ENCODE peak calls at places on chromosomes 1 and 21, in eight cellular contexts. One of them, this sample, is unnamed.

GRCh38 chr1:65065535-65066378 is 82.2 kb upstream of the AK4 start:
- DNase-seq in central memory CD8-positive, alpha-beta T cell: no peak
- DNase-seq in A549: peak; percentile 12
- DNase-seq in cortex of kidney: no peak
- DNase-seq in neural crest cell: no peak
- DNase-seq in EL: no peak
- DNase-seq in vagina: no peak
- DNase-seq in AG09309: no peak
- DNase-seq in this sample: no peak

GRCh38 chr1:32897082-32898049 is 3.8 kb downstream of the TMEM54 start:
- DNase-seq in EL: no peak
- DNase-seq in central memory CD8-positive, alpha-beta T cell: no peak
- DNase-seq in AG09309: no peak
- DNase-seq in vagina: no peak
- DNase-seq in cortex of kidney: no peak
- DNase-seq in neural crest cell: no peak
- DNase-seq in A549: no peak
- DNase-seq in this sample: no peak

GRCh38 chr1:230068952-230069684 is 2.1 kb downstream of the GALNT2 start:
- DNase-seq in A549: no peak
- DNase-seq in EL: no peak
- DNase-seq in central memory CD8-positive, alpha-beta T cell: no peak
- DNase-seq in neural crest cell: no peak
- DNase-seq in cortex of kidney: no peak
- DNase-seq in vagina: peak; percentile 76
- DNase-seq in AG09309: no peak
- DNase-seq in this sample: no peak

GRCh38 chr1:165928075-165928731 is 100.8 kb downstream of the UCK2 start:
- DNase-seq in cortex of kidney: no peak
- DNase-seq in EL: peak; percentile 58
- DNase-seq in AG09309: no peak
- DNase-seq in neural crest cell: peak; percentile 42
- DNase-seq in vagina: no peak
- DNase-seq in central memory CD8-positive, alpha-beta T cell: no peak
- DNase-seq in A549: peak; percentile 63
- DNase-seq in this sample: no peak

GRCh38 chr1:203287109-203287893 is 18.0 kb upstream of the BTG2 start:
- DNase-seq in cortex of kidney: no peak
- DNase-seq in central memory CD8-positive, alpha-beta T cell: peak; percentile 51
- DNase-seq in neural crest cell: no peak
- DNase-seq in A549: no peak
- DNase-seq in AG09309: no peak
- DNase-seq in vagina: no peak
- DNase-seq in EL: no peak
- DNase-seq in this sample: no peak

GRCh38 chr1:53731779-53732305 is 7.1 kb downstream of the GLIS1 start:
- DNase-seq in cortex of kidney: no peak
- DNase-seq in neural crest cell: no peak
- DNase-seq in vagina: no peak
- DNase-seq in central memory CD8-positive, alpha-beta T cell: no peak
- DNase-seq in EL: no peak
- DNase-seq in A549: no peak
- DNase-seq in AG09309: peak; percentile 76
- DNase-seq in this sample: no peak

GRCh38 chr1:24156542-24157260 is 13.8 kb upstream of the IL22RA1 start:
- DNase-seq in neural crest cell: no peak
- DNase-seq in central memory CD8-positive, alpha-beta T cell: no peak
- DNase-seq in AG09309: no peak
- DNase-seq in cortex of kidney: no peak
- DNase-seq in vagina: no peak
- DNase-seq in EL: no peak
- DNase-seq in A549: no peak
- DNase-seq in this sample: no peak

GRCh38 chr1:44723496-44724407 is 7.2 kb downstream of the RNU5D-1 start:
- DNase-seq in AG09309: no peak
- DNase-seq in A549: no peak
- DNase-seq in EL: no peak
- DNase-seq in central memory CD8-positive, alpha-beta T cell: no peak
- DNase-seq in cortex of kidney: no peak
- DNase-seq in vagina: no peak
- DNase-seq in neural crest cell: no peak
- DNase-seq in this sample: no peak

GRCh38 chr21:36459098-36459497 is 20.8 kb downstream of the CLDN14 start:
- DNase-seq in neural crest cell: no peak
- DNase-seq in A549: no peak
- DNase-seq in EL: no peak
- DNase-seq in AG09309: no peak
- DNase-seq in central memory CD8-positive, alpha-beta T cell: no peak
- DNase-seq in cortex of kidney: no peak
- DNase-seq in vagina: no peak
- DNase-seq in this sample: no peak

GRCh38 chr21:17688912-17689874 is 76.5 kb upstream of the BTG3 start:
- DNase-seq in vagina: no peak
- DNase-seq in AG09309: no peak
- DNase-seq in central memory CD8-positive, alpha-beta T cell: peak; percentile 32
- DNase-seq in cortex of kidney: no peak
- DNase-seq in EL: peak; percentile 28
- DNase-seq in neural crest cell: no peak
- DNase-seq in A549: no peak
- DNase-seq in this sample: no peak

GRCh38 chr1:156920233-156921052 is at the start of gene LRRC71:
- DNase-seq in neural crest cell: peak; percentile 85
- DNase-seq in central memory CD8-positive, alpha-beta T cell: peak; percentile 29
- DNase-seq in EL: peak; percentile 78
- DNase-seq in A549: peak; percentile 90
- DNase-seq in cortex of kidney: no peak
- DNase-seq in vagina: no peak
- DNase-seq in AG09309: no peak
- DNase-seq in this sample: no peak

GRCh38 chr1:6027591-6027990 is 18.1 kb upstream of the KCNAB2 start:
- DNase-seq in A549: no peak
- DNase-seq in neural crest cell: no peak
- DNase-seq in cortex of kidney: no peak
- DNase-seq in central memory CD8-positive, alpha-beta T cell: no peak
- DNase-seq in EL: no peak
- DNase-seq in AG09309: no peak
- DNase-seq in vagina: no peak
- DNase-seq in this sample: no peak

GRCh38 chr1:219432191-219432606 is 180.7 kb downstream of the ZC3H11B start:
- DNase-seq in neural crest cell: no peak
- DNase-seq in AG09309: no peak
- DNase-seq in EL: no peak
- DNase-seq in cortex of kidney: no peak
- DNase-seq in vagina: no peak
- DNase-seq in central memory CD8-positive, alpha-beta T cell: no peak
- DNase-seq in A549: no peak
- DNase-seq in this sample: no peak

GRCh38 chr1:181718034-181718433 is 234.7 kb downstream of the CACNA1E start:
- DNase-seq in central memory CD8-positive, alpha-beta T cell: no peak
- DNase-seq in A549: no peak
- DNase-seq in AG09309: no peak
- DNase-seq in EL: no peak
- DNase-seq in vagina: no peak
- DNase-seq in neural crest cell: no peak
- DNase-seq in cortex of kidney: no peak
- DNase-seq in this sample: no peak

GRCh38 chr1:2972879-2973575 is 48.2 kb upstream of the ACTRT2 start:
- DNase-seq in EL: no peak
- DNase-seq in vagina: no peak
- DNase-seq in A549: no peak
- DNase-seq in AG09309: no peak
- DNase-seq in neural crest cell: no peak
- DNase-seq in central memory CD8-positive, alpha-beta T cell: no peak
- DNase-seq in cortex of kidney: no peak
- DNase-seq in this sample: no peak

GRCh38 chr1:99934801-99935200 is 35.0 kb upstream of the SLC35A3 start:
- DNase-seq in vagina: no peak
- DNase-seq in AG09309: no peak
- DNase-seq in cortex of kidney: no peak
- DNase-seq in EL: no peak
- DNase-seq in A549: no peak
- DNase-seq in central memory CD8-positive, alpha-beta T cell: no peak
- DNase-seq in neural crest cell: no peak
- DNase-seq in this sample: no peak

GRCh38 chr1:39952359-39953110 is 2.4 kb upstream of the MFSD2A start:
- DNase-seq in AG09309: no peak
- DNase-seq in central memory CD8-positive, alpha-beta T cell: no peak
- DNase-seq in cortex of kidney: no peak
- DNase-seq in A549: no peak
- DNase-seq in vagina: no peak
- DNase-seq in neural crest cell: no peak
- DNase-seq in EL: no peak
- DNase-seq in this sample: no peak

GRCh38 chr1:92990828-92991227 is 29.6 kb upstream of the DIPK1A start:
- DNase-seq in central memory CD8-positive, alpha-beta T cell: no peak
- DNase-seq in neural crest cell: no peak
- DNase-seq in cortex of kidney: no peak
- DNase-seq in vagina: no peak
- DNase-seq in EL: no peak
- DNase-seq in AG09309: no peak
- DNase-seq in A549: no peak
- DNase-seq in this sample: no peak

GRCh38 chr1:9825101-9826074 is 1.6 kb upstream of the CLSTN1 start:
- DNase-seq in vagina: peak; percentile 95
- DNase-seq in EL: peak; percentile 81
- DNase-seq in A549: peak; percentile 86
- DNase-seq in AG09309: no peak
- DNase-seq in central memory CD8-positive, alpha-beta T cell: peak; percentile 22
- DNase-seq in cortex of kidney: no peak
- DNase-seq in neural crest cell: no peak
- DNase-seq in this sample: peak; percentile 54

GRCh38 chr1:12438349-12438924 is 179.6 kb downstream of the DHRS3 start:
- DNase-seq in EL: no peak
- DNase-seq in central memory CD8-positive, alpha-beta T cell: no peak
- DNase-seq in neural crest cell: no peak
- DNase-seq in cortex of kidney: no peak
- DNase-seq in vagina: no peak
- DNase-seq in AG09309: no peak
- DNase-seq in A549: no peak
- DNase-seq in this sample: no peak

GRCh38 chr1:3504151-3504822 is 49.8 kb downstream of the ARHGEF16 start:
- DNase-seq in cortex of kidney: no peak
- DNase-seq in central memory CD8-positive, alpha-beta T cell: no peak
- DNase-seq in EL: peak; percentile 96
- DNase-seq in neural crest cell: no peak
- DNase-seq in vagina: no peak
- DNase-seq in AG09309: peak; percentile 88
- DNase-seq in A549: peak; percentile 65
- DNase-seq in this sample: no peak

GRCh38 chr1:205578780-205579571 is 52.8 kb downstream of the ELK4 start:
- DNase-seq in vagina: peak; percentile 67
- DNase-seq in central memory CD8-positive, alpha-beta T cell: no peak
- DNase-seq in A549: no peak
- DNase-seq in neural crest cell: no peak
- DNase-seq in EL: no peak
- DNase-seq in cortex of kidney: no peak
- DNase-seq in AG09309: no peak
- DNase-seq in this sample: no peak